ENCODE peak calls at places on chromosomes 6 and 20, in six cellular contexts. One of them, this sample, is unnamed.

GRCh38 chr6:124148225-124148624 is 344.6 kb downstream of the NKAIN2 start:
- DNase-seq in breast epithelium: no peak
- DNase-seq in fibroblast of mammary gland: no peak
- DNase-seq in coronary artery: no peak
- DNase-seq in fibroblast of lung: no peak
- DNase-seq in lower leg skin: no peak
- DNase-seq in this sample: no peak

GRCh38 chr20:64242003-64242796 is 13.3 kb upstream of the PCMTD2 start:
- DNase-seq in breast epithelium: peak
- DNase-seq in fibroblast of mammary gland: no peak
- DNase-seq in coronary artery: peak
- DNase-seq in fibroblast of lung: no peak
- DNase-seq in lower leg skin: no peak
- DNase-seq in this sample: no peak

GRCh38 chr20:1995531-1996310 is 1.9 kb upstream of the PDYN start:
- DNase-seq in breast epithelium: no peak
- DNase-seq in fibroblast of mammary gland: no peak
- DNase-seq in coronary artery: peak
- DNase-seq in fibroblast of lung: no peak
- DNase-seq in lower leg skin: no peak
- DNase-seq in this sample: no peak

GRCh38 chr6:93784794-93785757 is 365.7 kb upstream of the EPHA7 start:
- DNase-seq in breast epithelium: no peak
- DNase-seq in fibroblast of mammary gland: peak
- DNase-seq in coronary artery: no peak
- DNase-seq in fibroblast of lung: peak
- DNase-seq in lower leg skin: peak
- DNase-seq in this sample: no peak

GRCh38 chr20:60695223-60695622 is 556.8 kb upstream of the CDH4 start:
- DNase-seq in breast epithelium: no peak
- DNase-seq in fibroblast of mammary gland: peak
- DNase-seq in coronary artery: no peak
- DNase-seq in fibroblast of lung: peak
- DNase-seq in lower leg skin: no peak
- DNase-seq in this sample: no peak

GRCh38 chr20:21780528-21780927 is 75.1 kb downstream of the PAX1 start:
- DNase-seq in breast epithelium: no peak
- DNase-seq in fibroblast of mammary gland: no peak
- DNase-seq in coronary artery: no peak
- DNase-seq in fibroblast of lung: no peak
- DNase-seq in lower leg skin: no peak
- DNase-seq in this sample: no peak

GRCh38 chr20:15528386-15529111 is 1044.7 kb downstream of the KIF16B start:
- DNase-seq in breast epithelium: no peak
- DNase-seq in fibroblast of mammary gland: no peak
- DNase-seq in coronary artery: no peak
- DNase-seq in fibroblast of lung: peak
- DNase-seq in lower leg skin: no peak
- DNase-seq in this sample: no peak

GRCh38 chr6:34957184-34957904 is 68.3 kb downstream of the ANKS1A start:
- DNase-seq in breast epithelium: no peak
- DNase-seq in fibroblast of mammary gland: no peak
- DNase-seq in coronary artery: no peak
- DNase-seq in fibroblast of lung: no peak
- DNase-seq in lower leg skin: no peak
- DNase-seq in this sample: no peak

GRCh38 chr6:136031982-136032381 is 180.5 kb downstream of the PDE7B start:
- DNase-seq in breast epithelium: no peak
- DNase-seq in fibroblast of mammary gland: peak
- DNase-seq in coronary artery: no peak
- DNase-seq in fibroblast of lung: peak
- DNase-seq in lower leg skin: no peak
- DNase-seq in this sample: peak

GRCh38 chr6:11771473-11772048 is 7.0 kb downstream of the ADTRP start:
- DNase-seq in breast epithelium: no peak
- DNase-seq in fibroblast of mammary gland: peak
- DNase-seq in coronary artery: peak
- DNase-seq in fibroblast of lung: peak
- DNase-seq in lower leg skin: no peak
- DNase-seq in this sample: no peak

GRCh38 chr6:84428300-84428907 is 201.0 kb upstream of the CEP162 start:
- DNase-seq in breast epithelium: no peak
- DNase-seq in fibroblast of mammary gland: peak
- DNase-seq in coronary artery: peak
- DNase-seq in fibroblast of lung: peak
- DNase-seq in lower leg skin: no peak
- DNase-seq in this sample: peak

GRCh38 chr20:36091561-36092423 is 62.7 kb upstream of the EPB41L1 start:
- DNase-seq in breast epithelium: no peak
- DNase-seq in fibroblast of mammary gland: no peak
- DNase-seq in coronary artery: no peak
- DNase-seq in fibroblast of lung: no peak
- DNase-seq in lower leg skin: no peak
- DNase-seq in this sample: no peak

GRCh38 chr20:37939701-37940151 is 36.8 kb downstream of the VSTM2L start:
- DNase-seq in breast epithelium: peak
- DNase-seq in fibroblast of mammary gland: no peak
- DNase-seq in coronary artery: no peak
- DNase-seq in fibroblast of lung: no peak
- DNase-seq in lower leg skin: no peak
- DNase-seq in this sample: no peak

GRCh38 chr6:161353208-161353613 is 79.3 kb upstream of the AGPAT4 start:
- DNase-seq in breast epithelium: no peak
- DNase-seq in fibroblast of mammary gland: peak
- DNase-seq in coronary artery: no peak
- DNase-seq in fibroblast of lung: no peak
- DNase-seq in lower leg skin: no peak
- DNase-seq in this sample: no peak

GRCh38 chr6:5302995-5303622 is 41.8 kb downstream of the FARS2 start:
- DNase-seq in breast epithelium: peak
- DNase-seq in fibroblast of mammary gland: peak
- DNase-seq in coronary artery: no peak
- DNase-seq in fibroblast of lung: peak
- DNase-seq in lower leg skin: peak
- DNase-seq in this sample: peak
- H3K4me3 ChIP-seq in breast epithelium: no peak
- H3K4me3 ChIP-seq in fibroblast of mammary gland: no peak
- H3K4me3 ChIP-seq in coronary artery: no peak
- H3K4me3 ChIP-seq in fibroblast of lung: no peak
- H3K4me3 ChIP-seq in lower leg skin: no peak
- H3K4me3 ChIP-seq in this sample: no peak

GRCh38 chr20:62952373-62953166 is at the start of gene SLC17A9:
- DNase-seq in breast epithelium: no peak
- DNase-seq in fibroblast of mammary gland: peak
- DNase-seq in coronary artery: peak
- DNase-seq in fibroblast of lung: peak
- DNase-seq in lower leg skin: peak
- DNase-seq in this sample: no peak
- H3K4me3 ChIP-seq in breast epithelium: peak
- H3K4me3 ChIP-seq in fibroblast of mammary gland: peak
- H3K4me3 ChIP-seq in coronary artery: peak
- H3K4me3 ChIP-seq in fibroblast of lung: peak
- H3K4me3 ChIP-seq in lower leg skin: no peak
- H3K4me3 ChIP-seq in this sample: no peak

GRCh38 chr6:15017803-15018202 is 228.1 kb upstream of the JARID2 start:
- DNase-seq in breast epithelium: no peak
- DNase-seq in fibroblast of mammary gland: no peak
- DNase-seq in coronary artery: no peak
- DNase-seq in fibroblast of lung: no peak
- DNase-seq in lower leg skin: no peak
- DNase-seq in this sample: no peak

GRCh38 chr6:15021074-15021473 is 224.8 kb upstream of the JARID2 start:
- DNase-seq in breast epithelium: no peak
- DNase-seq in fibroblast of mammary gland: no peak
- DNase-seq in coronary artery: no peak
- DNase-seq in fibroblast of lung: no peak
- DNase-seq in lower leg skin: no peak
- DNase-seq in this sample: no peak

GRCh38 chr6:15023448-15023847 is 222.4 kb upstream of the JARID2 start:
- DNase-seq in breast epithelium: no peak
- DNase-seq in fibroblast of mammary gland: no peak
- DNase-seq in coronary artery: no peak
- DNase-seq in fibroblast of lung: no peak
- DNase-seq in lower leg skin: no peak
- DNase-seq in this sample: no peak

GRCh38 chr6:15017251-15017650 is 228.6 kb upstream of the JARID2 start:
- DNase-seq in breast epithelium: no peak
- DNase-seq in fibroblast of mammary gland: no peak
- DNase-seq in coronary artery: no peak
- DNase-seq in fibroblast of lung: peak
- DNase-seq in lower leg skin: no peak
- DNase-seq in this sample: no peak

GRCh38 chr6:15020114-15020770 is 225.6 kb upstream of the JARID2 start:
- DNase-seq in breast epithelium: no peak
- DNase-seq in fibroblast of mammary gland: no peak
- DNase-seq in coronary artery: no peak
- DNase-seq in fibroblast of lung: no peak
- DNase-seq in lower leg skin: no peak
- DNase-seq in this sample: no peak
- H3K4me3 ChIP-seq in breast epithelium: no peak
- H3K4me3 ChIP-seq in fibroblast of mammary gland: no peak
- H3K4me3 ChIP-seq in coronary artery: no peak
- H3K4me3 ChIP-seq in fibroblast of lung: no peak
- H3K4me3 ChIP-seq in lower leg skin: no peak
- H3K4me3 ChIP-seq in this sample: no peak

DNA sequence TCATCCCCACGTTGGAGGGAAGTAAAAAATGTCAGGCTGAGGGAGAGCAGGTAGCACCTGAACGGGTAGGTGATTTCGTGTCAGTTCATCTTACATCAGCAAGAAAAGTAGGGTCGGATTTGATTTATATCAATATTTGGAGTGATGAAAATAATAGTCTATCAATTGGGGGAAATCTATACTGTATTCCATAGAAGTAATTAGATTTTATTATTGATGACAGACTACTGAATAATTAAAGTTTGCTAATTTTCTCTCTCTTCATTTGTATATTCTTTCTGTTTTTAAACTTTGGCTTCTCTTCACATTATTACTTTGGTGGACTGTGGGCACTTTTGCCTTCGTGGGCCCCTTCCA is 78.4 kb downstream of the OLIG3 start:
- DNase-seq in breast epithelium: no peak
- DNase-seq in fibroblast of mammary gland: no peak
- DNase-seq in coronary artery: no peak
- DNase-seq in fibroblast of lung: no peak
- DNase-seq in lower leg skin: no peak
- DNase-seq in this sample: no peak
- H3K4me3 ChIP-seq in breast epithelium: peak
- H3K4me3 ChIP-seq in fibroblast of mammary gland: no peak
- H3K4me3 ChIP-seq in coronary artery: peak
- H3K4me3 ChIP-seq in fibroblast of lung: no peak
- H3K4me3 ChIP-seq in lower leg skin: no peak
- H3K4me3 ChIP-seq in this sample: no peak

GRCh38 chr6:87287251-87287650 is 35.1 kb upstream of the SMIM8 start:
- DNase-seq in breast epithelium: no peak
- DNase-seq in fibroblast of mammary gland: no peak
- DNase-seq in coronary artery: no peak
- DNase-seq in fibroblast of lung: no peak
- DNase-seq in lower leg skin: no peak
- DNase-seq in this sample: no peak
- H3K4me3 ChIP-seq in breast epithelium: no peak
- H3K4me3 ChIP-seq in fibroblast of mammary gland: no peak
- H3K4me3 ChIP-seq in coronary artery: no peak
- H3K4me3 ChIP-seq in fibroblast of lung: no peak
- H3K4me3 ChIP-seq in lower leg skin: no peak
- H3K4me3 ChIP-seq in this sample: no peak

GRCh38 chr6:31614075-31614619 is 887 bp upstream of the AIF1 start:
- DNase-seq in breast epithelium: no peak
- DNase-seq in fibroblast of mammary gland: no peak
- DNase-seq in coronary artery: no peak
- DNase-seq in fibroblast of lung: no peak
- DNase-seq in lower leg skin: no peak
- DNase-seq in this sample: no peak

GRCh38 chr6:31619805-31620585 is 520 bp upstream of the PRRC2A start:
- DNase-seq in breast epithelium: peak
- DNase-seq in fibroblast of mammary gland: peak
- DNase-seq in coronary artery: peak
- DNase-seq in fibroblast of lung: peak
- DNase-seq in lower leg skin: peak
- DNase-seq in this sample: peak

GRCh38 chr6:31614674-31615578 is at the start of gene AIF1:
- DNase-seq in breast epithelium: no peak
- DNase-seq in fibroblast of mammary gland: no peak
- DNase-seq in coronary artery: no peak
- DNase-seq in fibroblast of lung: no peak
- DNase-seq in lower leg skin: no peak
- DNase-seq in this sample: no peak

GRCh38 chr6:31617010-31617409 is 2.0 kb downstream of the AIF1 start:
- DNase-seq in breast epithelium: no peak
- DNase-seq in fibroblast of mammary gland: no peak
- DNase-seq in coronary artery: no peak
- DNase-seq in fibroblast of lung: no peak
- DNase-seq in lower leg skin: no peak
- DNase-seq in this sample: no peak

DNA sequence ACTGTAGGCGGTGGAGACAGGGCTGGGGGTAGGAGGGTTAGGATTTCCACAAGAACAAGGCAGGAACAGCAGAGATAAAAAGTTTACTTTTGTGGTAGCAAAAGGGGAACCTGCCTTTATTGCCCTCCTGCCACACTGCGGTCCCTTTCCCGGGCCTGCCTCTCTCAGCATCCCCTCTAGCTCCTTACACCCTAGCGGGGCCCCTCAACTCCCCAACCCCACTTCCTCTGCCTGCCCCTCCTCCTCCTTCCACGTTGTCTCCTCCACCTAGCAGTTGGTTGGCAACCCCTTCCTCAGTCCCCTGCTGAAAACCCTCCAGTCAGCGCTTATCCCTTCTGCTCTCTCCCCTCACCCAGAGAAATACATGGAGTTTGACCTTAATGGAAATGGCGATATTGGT is 714 bp downstream of the AIF1 start:
- DNase-seq in breast epithelium: no peak
- DNase-seq in fibroblast of mammary gland: no peak
- DNase-seq in coronary artery: no peak
- DNase-seq in fibroblast of lung: no peak
- DNase-seq in lower leg skin: no peak
- DNase-seq in this sample: no peak
- H3K4me3 ChIP-seq in breast epithelium: peak
- H3K4me3 ChIP-seq in fibroblast of mammary gland: no peak
- H3K4me3 ChIP-seq in coronary artery: peak
- H3K4me3 ChIP-seq in fibroblast of lung: no peak
- H3K4me3 ChIP-seq in lower leg skin: no peak
- H3K4me3 ChIP-seq in this sample: no peak

GRCh38 chr20:61723538-61724257 is 342.0 kb downstream of the TAF4 start:
- DNase-seq in breast epithelium: no peak
- DNase-seq in fibroblast of mammary gland: no peak
- DNase-seq in coronary artery: no peak
- DNase-seq in fibroblast of lung: no peak
- DNase-seq in lower leg skin: no peak
- DNase-seq in this sample: peak

GRCh38 chr20:61722146-61722678 is 343.5 kb downstream of the TAF4 start:
- DNase-seq in breast epithelium: no peak
- DNase-seq in fibroblast of mammary gland: peak
- DNase-seq in coronary artery: no peak
- DNase-seq in fibroblast of lung: no peak
- DNase-seq in lower leg skin: no peak
- DNase-seq in this sample: peak

GRCh38 chr20:61718361-61718760 is 347.3 kb downstream of the TAF4 start:
- DNase-seq in breast epithelium: no peak
- DNase-seq in fibroblast of mammary gland: no peak
- DNase-seq in coronary artery: no peak
- DNase-seq in fibroblast of lung: no peak
- DNase-seq in lower leg skin: no peak
- DNase-seq in this sample: no peak

GRCh38 chr20:61720348-61720696 is 345.4 kb downstream of the TAF4 start:
- DNase-seq in breast epithelium: no peak
- DNase-seq in fibroblast of mammary gland: no peak
- DNase-seq in coronary artery: no peak
- DNase-seq in fibroblast of lung: no peak
- DNase-seq in lower leg skin: no peak
- DNase-seq in this sample: no peak

GRCh38 chr20:61719691-61720347 is 345.9 kb downstream of the TAF4 start:
- DNase-seq in breast epithelium: no peak
- DNase-seq in fibroblast of mammary gland: no peak
- DNase-seq in coronary artery: no peak
- DNase-seq in fibroblast of lung: peak
- DNase-seq in lower leg skin: no peak
- DNase-seq in this sample: no peak
- H3K4me3 ChIP-seq in breast epithelium: peak
- H3K4me3 ChIP-seq in fibroblast of mammary gland: no peak
- H3K4me3 ChIP-seq in coronary artery: peak
- H3K4me3 ChIP-seq in fibroblast of lung: no peak
- H3K4me3 ChIP-seq in lower leg skin: no peak
- H3K4me3 ChIP-seq in this sample: no peak